ENCODE peak calls at places on chromosomes 11 and 22, in six cellular contexts. M, Q, T, N, F and I are unnamed samples.

GRCh38 chr11:67572747-67573419 is 10.7 kb upstream of the GSTP1 start:
- DNase-seq in M (peak; percentile 84), Q (no peak), T (peak; percentile 82), N (peak; percentile 72), F (peak; percentile 45), I (peak; percentile 55)

GRCh38 chr11:12706531-12707499 is 32.6 kb downstream of the TEAD1 start:
- DNase-seq in M (peak; percentile 32), Q (peak; percentile 37), T (peak; percentile 47), N (no peak), F (no peak), I (peak; percentile 44)

GRCh38 chr11:113241190-113242051 is 73.0 kb upstream of the TTC12 start:
- DNase-seq in M (no peak), Q (no peak), T (no peak), N (peak; percentile 33), F (no peak), I (no peak)

GRCh38 chr11:2582436-2582931 is 117.3 kb downstream of the KCNQ1OT1 start:
- DNase-seq in M (no peak), Q (peak; percentile 20), T (peak; percentile 26), N (no peak), F (no peak), I (no peak)

GRCh38 chr11:36608491-36609199 is 10.6 kb upstream of the RAG2 start:
- DNase-seq in M (no peak), Q (no peak), T (no peak), N (no peak), F (no peak), I (no peak)

GRCh38 chr22:50729391-50730012 is 8.5 kb upstream of the ACR start:
- DNase-seq in M (no peak), Q (peak; percentile 9), T (no peak), N (no peak), F (no peak), I (no peak)

GRCh38 chr11:111602865-111603632 is 800 bp downstream of the SIK2 start:
- DNase-seq in M (peak; percentile 24), Q (no peak), T (peak; percentile 54), N (peak; percentile 48), F (peak; percentile 33), I (peak; percentile 43)

GRCh38 chr11:71298761-71299181 is 46.4 kb upstream of the SHANK2 start:
- DNase-seq in M (no peak), Q (no peak), T (no peak), N (no peak), F (no peak), I (no peak)

GRCh38 chr11:783581-784015 is 6.3 kb downstream of the CEND1 start:
- DNase-seq in M (peak; percentile 93), Q (peak; percentile 68), T (peak; percentile 72), N (peak; percentile 85), F (peak; percentile 62), I (peak; percentile 77)

GRCh38 chr11:103537904-103538502 is 428.8 kb downstream of the DYNC2H1 start:
- DNase-seq in M (peak; percentile 37), Q (no peak), T (peak; percentile 27), N (peak; percentile 69), F (peak; percentile 76), I (peak; percentile 42)

GRCh38 chr22:19596680-19597398 is 72.6 kb upstream of the CLDN5 start:
- DNase-seq in M (no peak), Q (no peak), T (no peak), N (peak; percentile 19), F (no peak), I (no peak)

GRCh38 chr11:2380807-2381350 is 3.8 kb downstream of the CD81 start:
- DNase-seq in M (no peak), Q (peak; percentile 80), T (peak; percentile 88), N (no peak), F (no peak), I (no peak)

GRCh38 chr11:110050201-110050506 is 43.0 kb upstream of the ZC3H12C start:
- DNase-seq in M (no peak), Q (no peak), T (no peak), N (no peak), F (no peak), I (no peak)

GRCh38 chr22:38017272-38017920 is 33.0 kb upstream of the SOX10 start:
- DNase-seq in M (no peak), Q (peak; percentile 87), T (peak; percentile 94), N (peak; percentile 37), F (peak; percentile 30), I (peak; percentile 49)

GRCh38 chr11:45319077-45319476 is 32.9 kb upstream of the SYT13 start:
- DNase-seq in M (no peak), Q (no peak), T (no peak), N (no peak), F (no peak), I (peak; percentile 43)

GRCh38 chr11:82927264-82927880 is 25.8 kb downstream of the DDIAS start:
- DNase-seq in M (peak; percentile 78), Q (no peak), T (peak; percentile 37), N (peak; percentile 74), F (peak; percentile 52), I (peak; percentile 66)

GRCh38 chr11:63608353-63609345 is 5.6 kb downstream of the PLAAT3 start:
- DNase-seq in M (no peak), Q (no peak), T (no peak), N (no peak), F (peak; percentile 83), I (peak; percentile 22)

GRCh38 chr22:24175160-24175808 is 6.0 kb upstream of the SUSD2 start:
- DNase-seq in M (peak; percentile 83), Q (peak; percentile 85), T (peak; percentile 91), N (peak; percentile 75), F (peak; percentile 73), I (peak; percentile 36)

GRCh38 chr11:84687433-84687832 is 939.7 kb downstream of the DLG2 start:
- DNase-seq in M (no peak), Q (no peak), T (no peak), N (no peak), F (no peak), I (peak; percentile 89)

GRCh38 chr11:32072872-32073661 is 17.8 kb upstream of the RCN1 start:
- DNase-seq in M (no peak), Q (no peak), T (no peak), N (peak; percentile 69), F (no peak), I (no peak)

GRCh38 chr22:49325531-49326395 is 501.9 kb downstream of the BRD1 start:
- DNase-seq in M (no peak), Q (no peak), T (no peak), N (no peak), F (no peak), I (no peak)

GRCh38 chr11:129298990-129299389 is 76.7 kb upstream of the BARX2 start:
- DNase-seq in M (no peak), Q (no peak), T (no peak), N (no peak), F (no peak), I (no peak)

GRCh38 chr11:62553839-62554361 is 7.3 kb upstream of the AHNAK start:
- DNase-seq in M (no peak), Q (no peak), T (no peak), N (peak; percentile 71), F (peak; percentile 86), I (peak; percentile 87)

GRCh38 chr11:108160970-108161566 is 39.7 kb downstream of the ACAT1 start:
- DNase-seq in M (no peak), Q (no peak), T (no peak), N (no peak), F (no peak), I (no peak)
- H3K4me3 ChIP-seq in M (no peak overlapping the region), Q (no peak overlapping the region), T (no peak overlapping the region), N (no peak overlapping the region), F (no peak overlapping the region), I (no peak overlapping the region)

DNA sequence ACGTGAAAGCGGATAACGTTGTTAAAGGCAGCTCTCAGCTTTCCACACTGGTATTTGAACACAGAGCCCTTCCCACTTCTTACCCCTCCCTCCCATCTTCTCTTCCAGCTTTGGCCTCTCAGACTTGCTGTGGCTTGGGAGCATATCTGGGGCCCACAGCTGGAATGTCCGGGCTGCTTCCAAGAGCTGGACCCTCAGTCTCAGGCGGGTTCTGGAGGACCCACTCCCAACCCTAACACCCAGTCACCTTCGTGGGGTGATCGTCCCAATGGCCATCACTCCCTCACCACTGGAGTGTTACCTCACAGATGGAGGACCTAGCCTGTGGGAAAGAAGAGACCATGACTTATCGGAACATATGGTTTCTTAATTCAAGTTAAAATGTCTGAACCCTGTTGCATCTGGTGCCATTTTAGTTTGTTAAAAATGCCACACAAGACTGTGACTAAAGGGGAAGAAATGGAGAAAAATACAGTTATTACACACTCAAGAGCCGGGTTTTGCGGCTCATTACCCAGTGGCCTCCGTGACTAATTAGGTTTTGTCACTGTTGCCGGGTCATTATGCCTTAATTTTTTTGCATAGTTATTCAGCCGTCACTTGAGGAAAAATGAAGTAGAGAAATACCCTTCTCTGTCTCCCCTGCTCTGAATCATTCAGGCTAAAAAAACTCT is 87.4 kb upstream of the HTATIP2 start:
- DNase-seq in M (no peak), Q (no peak), T (no peak), N (no peak), F (no peak), I (no peak)
- H3K27me3 ChIP-seq in M (no peaks in the 10 kb centered on the region), Q (peaks cover 26% of the 10 kb centered on the region), T (peaks cover 3% of the 10 kb centered on the region), N (no peaks in the 10 kb centered on the region), F (peaks cover 5% of the 10 kb centered on the region), I (no peaks in the 10 kb centered on the region)

GRCh38 chr11:9662273-9662672 is 1.6 kb upstream of the SWAP70 start:
- DNase-seq in M (no peak), Q (no peak), T (peak; percentile 42), N (no peak), F (no peak), I (no peak)

GRCh38 chr11:9665749-9666148 is 1.9 kb downstream of the SWAP70 start:
- DNase-seq in M (no peak), Q (no peak), T (no peak), N (no peak), F (no peak), I (no peak)

GRCh38 chr11:9660886-9661285 is 3.0 kb upstream of the SWAP70 start:
- DNase-seq in M (no peak), Q (no peak), T (no peak), N (no peak), F (no peak), I (peak; percentile 89)

GRCh38 chr11:9664276-9665171 is 647 bp downstream of the SWAP70 start:
- DNase-seq in M (peak; percentile 11), Q (peak; percentile 32), T (peak; percentile 54), N (peak; percentile 46), F (peak; percentile 30), I (peak; percentile 21)

DNA sequence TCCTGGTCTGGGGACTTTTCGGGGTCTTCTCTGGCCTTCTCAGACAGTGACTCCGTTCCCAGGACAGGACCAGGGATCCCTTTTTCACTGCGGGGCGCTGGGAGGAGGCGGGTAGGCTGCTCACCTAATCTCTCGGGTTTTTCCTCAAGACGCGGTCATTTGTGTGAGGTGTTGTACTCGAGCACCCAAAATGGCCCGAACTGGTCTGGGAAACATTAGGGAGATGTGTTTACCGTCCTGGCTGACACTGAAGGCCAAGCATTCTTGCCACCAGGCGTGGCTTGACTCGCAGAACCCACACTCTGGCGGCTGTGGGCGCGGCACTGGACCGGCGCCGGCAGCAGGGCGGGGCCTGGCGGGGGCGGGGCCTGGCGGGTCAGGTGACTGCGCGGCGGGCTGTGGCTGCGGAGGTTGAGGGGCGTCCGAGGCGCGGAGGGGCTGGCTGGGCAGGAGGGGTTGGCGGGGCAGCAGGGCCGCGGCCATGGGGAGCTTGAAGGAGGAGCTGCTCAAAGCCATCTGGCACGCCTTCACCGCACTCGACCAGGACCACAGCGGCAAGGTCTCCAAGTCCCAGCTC is at the start of gene SWAP70:
- DNase-seq in M (peak; percentile 93), Q (peak; percentile 91), T (peak; percentile 88), N (peak; percentile 75), F (peak; percentile 85), I (peak; percentile 77)
- TF ChIP-seq CTCF in M (peak; percentile 40), Q (peak; percentile 74), T (peak; percentile 37), N (no peak), F (peak; percentile 63), I (peak; percentile 55)

DNA sequence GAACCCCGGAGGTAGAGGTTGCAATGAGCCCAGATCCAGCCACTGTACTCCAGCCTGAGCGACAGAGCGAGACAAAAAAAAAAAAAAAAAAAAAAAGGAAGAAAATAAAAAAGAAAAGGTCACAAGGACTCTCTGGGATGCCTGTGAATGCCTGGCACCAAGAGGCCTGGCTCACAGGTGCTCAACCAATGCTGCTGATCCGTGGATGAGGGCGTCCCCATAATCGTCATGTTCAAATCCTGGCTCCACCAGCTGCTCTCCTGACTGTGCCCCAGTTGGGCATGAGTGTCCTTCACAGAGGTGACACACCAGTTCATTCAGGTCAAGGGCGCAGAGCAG is 645 bp upstream of the GAS2L1 start:
- DNase-seq in M (no peak), Q (no peak), T (no peak), N (peak; percentile 35), F (no peak), I (no peak)
- H3K4me3 ChIP-seq in M (no peak overlapping the region), Q (peak overlapping the region; percentile 94), T (no peak overlapping the region), N (peak overlapping the region; percentile 60), F (peak overlapping the region; percentile 71), I (no peak overlapping the region)